ENCODE peak calls at places on chromosome 1, in six cellular contexts. Z is BE2C, K is hepatocyte, C is astrocyte of the spinal cord, H is neural crest cell, W is progenitor cell of endocrine pancreas. O is an unnamed sample.

GRCh38 chr1:33719771-33720670 is 143.9 kb upstream of the HMGB4 start:
- DNase-seq in H (no peak), C (peak; percentile 49), Z (no peak), W (no peak), K (no peak), O (no peak)

GRCh38 chr1:43414634-43415223 is 25.0 kb downstream of the SZT2 start:
- DNase-seq in C (peak; percentile 61), Z (peak; percentile 57), W (peak; percentile 63), K (peak; percentile 78), H (peak; percentile 58), O (no peak)

GRCh38 chr1:94515548-94515947 is 26.0 kb downstream of the F3 start:
- DNase-seq in K (no peak), W (no peak), C (no peak), H (no peak), Z (no peak), O (no peak)

GRCh38 chr1:39238476-39238875 is 34.0 kb downstream of the MACF1 start:
- DNase-seq in K (peak; percentile 17), Z (no peak), W (no peak), C (peak; percentile 78), H (no peak), O (no peak)

GRCh38 chr1:107594541-107594940 is 370.4 kb downstream of the VAV3 start:
- DNase-seq in C (no peak), K (no peak), Z (no peak), H (no peak), W (no peak), O (no peak)

GRCh38 chr1:203296456-203297073 is 8.8 kb upstream of the BTG2 start:
- DNase-seq in W (no peak), K (no peak), H (no peak), C (peak; percentile 17), Z (no peak), O (no peak)

GRCh38 chr1:221608835-221609320 is 133.0 kb downstream of the DUSP10 start:
- DNase-seq in W (no peak), K (no peak), H (no peak), Z (no peak), C (no peak), O (no peak)

GRCh38 chr1:223531742-223532341 is 133.7 kb downstream of the CAPN8 start:
- DNase-seq in C (peak; percentile 20), H (peak; percentile 67), K (peak; percentile 68), Z (peak; percentile 68), W (peak; percentile 46), O (no peak)

GRCh38 chr1:203797948-203798347 is 2.5 kb downstream of the ZBED6 start:
- DNase-seq in Z (peak; percentile 14), C (no peak), W (no peak), K (peak; percentile 27), H (no peak), O (no peak)

GRCh38 chr1:182003953-182004586 is 57.4 kb downstream of the ZNF648 start:
- DNase-seq in K (no peak), Z (peak; percentile 18), C (no peak), H (no peak), W (no peak), O (no peak)

GRCh38 chr1:7039590-7039989 is 254.3 kb downstream of the CAMTA1 start:
- DNase-seq in H (no peak), Z (no peak), K (no peak), W (no peak), C (no peak), O (no peak)

GRCh38 chr1:213439703-213440102 is 388.7 kb downstream of the RPS6KC1 start:
- DNase-seq in Z (no peak), W (no peak), K (no peak), C (no peak), H (no peak), O (no peak)

GRCh38 chr1:16372535-16373340 is 5.7 kb downstream of the SZRD1 start:
- DNase-seq in K (no peak), Z (no peak), C (no peak), H (no peak), W (no peak), O (no peak)

GRCh38 chr1:109298666-109299086 is 8.1 kb downstream of the MYBPHL start:
- DNase-seq in K (no peak), H (no peak), W (no peak), C (no peak), Z (peak; percentile 65), O (no peak)

GRCh38 chr1:165686121-165686970 is 12.0 kb downstream of the ALDH9A1 start:
- DNase-seq in Z (no peak), C (no peak), K (no peak), W (no peak), H (no peak), O (no peak)

GRCh38 chr1:27526569-27527222 is 36.7 kb upstream of the WASF2 start:
- DNase-seq in C (no peak), W (no peak), Z (no peak), K (no peak), H (no peak), O (no peak)

GRCh38 chr1:59096501-59096900 is 200.4 kb upstream of the FGGY start:
- DNase-seq in Z (no peak), K (no peak), C (no peak), H (no peak), W (no peak), O (no peak)

GRCh38 chr1:156086256-156086662 is 4.0 kb upstream of the MEX3A start:
- DNase-seq in K (peak; percentile 73), C (peak; percentile 72), Z (no peak), W (no peak), H (no peak), O (no peak)

GRCh38 chr1:157369808-157370521 is 182.3 kb downstream of the FCRL5 start:
- DNase-seq in W (peak; percentile 48), C (peak; percentile 53), H (peak; percentile 72), Z (peak; percentile 43), K (peak; percentile 70), O (no peak)

GRCh38 chr1:2213576-2214505 is 14.3 kb upstream of the SKI start:
- DNase-seq in H (no peak), W (no peak), C (peak; percentile 88), K (peak; percentile 69), Z (no peak), O (peak; percentile 78)

GRCh38 chr1:35894183-35894582 is 11.2 kb downstream of the AGO1 start:
- DNase-seq in H (no peak), C (peak; percentile 33), Z (no peak), W (no peak), K (no peak), O (peak; percentile 83)

GRCh38 chr1:176903474-176903873 is 261.0 kb downstream of the ASTN1 start:
- DNase-seq in H (no peak), W (no peak), Z (no peak), C (peak; percentile 33), K (no peak), O (no peak)

GRCh38 chr1:100955322-100955721 is 59.4 kb downstream of the SLC30A7 start:
- DNase-seq in Z (no peak), W (no peak), C (peak; percentile 85), K (no peak), H (no peak), O (no peak)

GRCh38 chr1:237864338-237865244 is 26.1 kb downstream of the ZP4 start:
- DNase-seq in Z (peak; percentile 79), W (peak; percentile 70), H (peak; percentile 66), K (peak; percentile 85), C (peak; percentile 46), O (peak; percentile 81)

GRCh38 chr1:14924012-14924452 is 229.5 kb upstream of the TMEM51 start:
- DNase-seq in K (peak; percentile 89), H (peak; percentile 32), W (peak; percentile 14), C (peak; percentile 47), Z (peak; percentile 29), O (peak; percentile 89)
- TF ChIP-seq CTCF in K (no peak), H (no peak), W (no peak), C (no peak), Z (no peak), O (no peak)

DNA sequence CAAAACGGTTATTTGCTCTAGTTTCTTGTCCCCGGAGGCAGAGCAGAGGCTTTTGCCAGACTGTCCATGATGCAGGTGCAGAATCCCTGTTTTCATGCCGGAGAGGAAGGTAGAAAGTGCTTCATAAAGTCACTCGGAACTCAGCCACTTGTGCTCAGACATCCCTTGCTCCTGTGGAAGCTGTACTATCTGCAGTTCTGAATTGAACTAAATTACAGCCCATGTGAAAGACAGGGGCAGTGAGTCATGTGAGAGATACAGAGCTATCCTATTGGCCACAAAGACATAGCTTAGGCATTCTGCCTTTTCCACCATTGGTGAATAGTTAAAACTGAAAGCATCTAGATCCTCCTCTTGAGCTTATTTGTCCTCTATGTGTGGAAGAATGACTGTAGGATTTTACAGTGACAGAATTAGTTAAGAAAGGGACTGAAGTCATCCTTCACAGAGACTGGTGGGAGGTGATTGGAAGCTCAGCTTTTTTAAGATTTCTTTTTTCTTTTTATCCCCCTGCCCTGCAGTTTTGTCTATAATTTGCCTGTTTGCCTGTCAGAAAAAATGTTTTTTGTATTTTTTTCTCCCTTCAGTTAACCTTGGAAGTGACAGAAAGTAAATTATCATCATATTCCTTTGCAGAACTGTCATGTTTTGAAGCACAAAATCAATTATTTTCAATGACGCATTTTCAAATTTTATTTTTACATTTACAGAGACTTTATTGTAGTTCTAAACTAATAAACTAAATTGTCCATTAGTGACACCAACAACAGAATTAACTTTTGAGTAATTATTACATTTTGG is 298.6 kb downstream of the PTPRC start:
- DNase-seq in Z (peak; percentile 64), K (peak; percentile 87), W (no peak), C (peak; percentile 96), H (peak; percentile 26), O (no peak)
- TF ChIP-seq CTCF in Z (no peak), K (no peak), W (no peak), C (no peak), H (no peak), O (no peak)

DNA sequence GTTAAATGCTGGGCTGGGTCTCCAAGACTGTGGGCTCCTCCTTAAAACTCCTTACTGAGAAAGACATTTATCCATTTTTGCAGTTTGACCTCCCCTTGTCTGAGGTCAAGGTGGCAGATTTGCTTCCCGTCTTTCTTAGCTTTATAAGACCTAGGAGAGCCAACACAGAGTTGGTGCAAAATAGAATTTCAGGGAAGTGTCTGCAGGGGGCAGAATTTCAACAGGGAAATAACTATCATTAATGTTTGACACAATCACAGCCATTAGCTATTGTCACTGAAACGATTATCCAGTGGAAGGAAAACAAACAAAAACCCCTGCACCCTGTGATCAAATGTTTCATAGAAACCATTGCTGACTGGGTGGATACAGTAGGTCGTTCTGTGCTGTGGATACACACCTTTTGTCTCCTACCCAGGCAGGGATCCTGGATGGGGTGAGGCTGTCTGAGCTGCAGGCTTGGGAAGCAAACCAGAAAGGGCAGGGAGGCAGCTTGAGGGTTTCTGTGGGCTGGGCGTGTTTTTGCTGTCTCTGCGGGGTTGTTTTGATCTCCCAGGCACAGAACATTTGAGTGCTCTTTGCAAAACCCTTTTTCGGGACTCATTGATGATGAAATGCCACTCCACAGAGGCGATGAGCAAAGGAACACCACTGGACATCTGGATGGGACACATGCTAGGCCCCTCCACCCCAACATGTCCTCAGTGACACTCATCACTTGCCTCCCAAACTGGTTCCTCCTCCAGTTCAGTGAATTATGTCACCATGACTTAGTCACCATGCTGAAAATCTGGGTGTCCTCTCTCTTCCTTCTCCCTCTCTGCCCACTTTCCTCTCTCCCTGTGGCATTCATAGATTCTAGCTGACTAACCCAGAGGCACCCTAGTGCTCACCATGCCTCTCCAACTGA is 94.2 kb upstream of the SERBP1 start:
- DNase-seq in H (no peak), K (no peak), W (no peak), Z (no peak), C (no peak), O (no peak)
- TF ChIP-seq CTCF in H (peak; percentile 47), K (peak; percentile 21), W (peak; percentile 44), Z (peak; percentile 24), C (peak; percentile 31), O (no peak)

DNA sequence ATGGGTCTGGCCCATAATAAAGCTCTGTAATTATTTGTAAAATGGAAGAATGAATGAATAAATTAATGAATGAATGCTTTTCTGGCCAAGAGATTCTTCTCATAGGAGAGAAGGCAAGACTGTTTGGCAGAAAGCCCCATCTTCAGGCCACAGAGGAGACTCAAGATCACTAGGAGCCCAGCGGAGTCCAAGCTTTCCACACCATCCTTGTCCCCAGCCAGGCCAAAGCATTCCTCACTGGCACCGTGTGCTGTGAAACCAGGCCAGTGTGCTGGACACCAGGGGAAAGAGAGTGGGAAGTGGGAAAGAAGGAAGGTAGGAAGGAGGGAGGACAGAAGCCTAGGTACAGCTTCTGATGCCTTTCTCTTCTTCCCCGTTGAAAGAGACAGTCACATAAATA is 86.4 kb downstream of the PLXNA2 start:
- DNase-seq in Z (no peak), K (no peak), W (no peak), H (no peak), C (no peak), O (no peak)
- TF ChIP-seq CTCF in Z (no peak), K (no peak), W (no peak), H (no peak), C (no peak), O (no peak)